ENCODE peak calls at places on chromosome 17, in seven cellular contexts. F, Z, E, S, K, N and I are unnamed samples.

GRCh38 chr17:10612957-10613744 is 44.0 kb downstream of the MYH3 start:
- DNase-seq in E (no peak), F (no peak), K (no peak), N (no peak), S (no peak), Z (no peak), I (no peak)

GRCh38 chr17:55436224-55437164 is 14.9 kb upstream of the MMD start:
- DNase-seq in S (no peak), N (peak), E (peak), Z (no peak), K (no peak), F (no peak), I (no peak)

GRCh38 chr17:74386397-74386796 is 19.1 kb downstream of the GPR142 start:
- DNase-seq in N (no peak), Z (no peak), F (no peak), E (no peak), K (peak), S (no peak), I (no peak)

GRCh38 chr17:63945851-63946439 is 13.8 kb upstream of the CD79B start:
- DNase-seq in N (no peak), F (no peak), K (no peak), Z (no peak), S (no peak), E (no peak), I (no peak)

GRCh38 chr17:5783851-5784250 is 199.5 kb upstream of the NLRP1 start:
- DNase-seq in S (no peak), K (no peak), E (no peak), F (no peak), Z (no peak), N (no peak), I (no peak)

GRCh38 chr17:1060991-1061390 is 64.1 kb downstream of the TIMM22 start:
- DNase-seq in E (no peak), S (no peak), F (peak), K (peak), Z (no peak), N (peak), I (peak)

GRCh38 chr17:46023783-46024388 is 24.8 kb downstream of the STH start:
- DNase-seq in Z (no peak), E (no peak), S (no peak), F (no peak), N (no peak), K (no peak), I (no peak)

GRCh38 chr17:72340836-72341235 is 220.0 kb downstream of the SOX9 start:
- DNase-seq in S (no peak), N (no peak), Z (no peak), F (no peak), E (no peak), K (no peak), I (no peak)

GRCh38 chr17:56913000-56913866 is 616 bp downstream of the TRIM25 start:
- DNase-seq in F (no peak), N (no peak), K (no peak), Z (peak), S (peak), E (no peak), I (no peak)

GRCh38 chr17:81393684-81394376 is 1.4 kb upstream of the BAHCC1 start:
- DNase-seq in F (peak), S (peak), N (peak), E (peak), Z (peak), K (peak), I (peak)

GRCh38 chr17:52201764-52202571 is 43.5 kb upstream of the CA10 start:
- DNase-seq in K (no peak), N (no peak), F (no peak), Z (no peak), E (no peak), S (peak), I (no peak)

GRCh38 chr17:77783991-77784820 is 174.3 kb upstream of the TNRC6C start:
- DNase-seq in S (no peak), F (no peak), Z (no peak), N (no peak), K (no peak), E (no peak), I (no peak)

GRCh38 chr17:19787733-19788357 is 39.7 kb upstream of the ALDH3A1 start:
- DNase-seq in N (peak), S (no peak), Z (no peak), E (peak), K (no peak), F (no peak), I (no peak)

GRCh38 chr17:66625321-66625767 is 209.6 kb upstream of the CACNG5 start:
- DNase-seq in N (peak), S (no peak), K (no peak), Z (peak), E (peak), F (no peak), I (no peak)

GRCh38 chr17:12665263-12666210 is at the start of gene MYOCD:
- DNase-seq in N (no peak), K (peak), S (peak), E (no peak), Z (peak), F (peak), I (no peak)

GRCh38 chr17:42531455-42532354 is 4.3 kb upstream of the NAGLU start:
- DNase-seq in K (no peak), Z (peak), F (no peak), N (peak), E (no peak), S (peak), I (no peak)

GRCh38 chr17:16107165-16107770 is 107.6 kb downstream of the TTC19 start:
- DNase-seq in F (no peak), K (no peak), S (no peak), E (no peak), Z (no peak), N (no peak), I (no peak)

GRCh38 chr17:15262291-15263205 is 2.6 kb downstream of the PMP22 start:
- DNase-seq in S (peak), K (no peak), Z (peak), F (peak), E (no peak), N (peak), I (no peak)

GRCh38 chr17:75476752-75477492 is 20.5 kb downstream of the TMEM94 start:
- DNase-seq in S (no peak), E (no peak), Z (no peak), N (no peak), F (no peak), K (no peak), I (no peak)

GRCh38 chr17:75475144-75475835 is 18.9 kb downstream of the TMEM94 start:
- DNase-seq in F (no peak), S (no peak), N (no peak), E (no peak), Z (no peak), K (peak), I (no peak)

GRCh38 chr17:75475851-75476250 is 19.4 kb downstream of the TMEM94 start:
- DNase-seq in N (no peak), F (no peak), Z (no peak), S (peak), E (no peak), K (no peak), I (no peak)

GRCh38 chr17:75477493-75477862 is 21.0 kb downstream of the TMEM94 start:
- DNase-seq in F (no peak), Z (no peak), K (no peak), S (no peak), E (no peak), N (no peak), I (no peak)

GRCh38 chr17:75476274-75476673 is 19.8 kb downstream of the TMEM94 start:
- DNase-seq in F (peak), S (peak), K (peak), Z (no peak), N (no peak), E (no peak), I (no peak)
- H3K27ac ChIP-seq in F (no peak), S (peak), K (no peak), Z (no peak), N (no peak), E (no peak), I (no peak)

GRCh38 chr17:59391026-59391425 is 59.6 kb downstream of the YPEL2 start:
- DNase-seq in S (no peak), K (no peak), E (no peak), F (no peak), Z (no peak), N (no peak), I (no peak)

GRCh38 chr17:59381716-59382570 is 50.5 kb downstream of the YPEL2 start:
- DNase-seq in N (no peak), E (no peak), S (no peak), Z (no peak), K (no peak), F (no peak), I (no peak)

GRCh38 chr17:59383893-59384292 is 52.4 kb downstream of the YPEL2 start:
- DNase-seq in K (no peak), E (no peak), S (no peak), N (no peak), Z (no peak), F (no peak), I (no peak)

GRCh38 chr17:59388070-59388556 is 56.7 kb downstream of the YPEL2 start:
- DNase-seq in F (no peak), Z (no peak), S (no peak), E (no peak), K (no peak), N (no peak), I (no peak)

DNA sequence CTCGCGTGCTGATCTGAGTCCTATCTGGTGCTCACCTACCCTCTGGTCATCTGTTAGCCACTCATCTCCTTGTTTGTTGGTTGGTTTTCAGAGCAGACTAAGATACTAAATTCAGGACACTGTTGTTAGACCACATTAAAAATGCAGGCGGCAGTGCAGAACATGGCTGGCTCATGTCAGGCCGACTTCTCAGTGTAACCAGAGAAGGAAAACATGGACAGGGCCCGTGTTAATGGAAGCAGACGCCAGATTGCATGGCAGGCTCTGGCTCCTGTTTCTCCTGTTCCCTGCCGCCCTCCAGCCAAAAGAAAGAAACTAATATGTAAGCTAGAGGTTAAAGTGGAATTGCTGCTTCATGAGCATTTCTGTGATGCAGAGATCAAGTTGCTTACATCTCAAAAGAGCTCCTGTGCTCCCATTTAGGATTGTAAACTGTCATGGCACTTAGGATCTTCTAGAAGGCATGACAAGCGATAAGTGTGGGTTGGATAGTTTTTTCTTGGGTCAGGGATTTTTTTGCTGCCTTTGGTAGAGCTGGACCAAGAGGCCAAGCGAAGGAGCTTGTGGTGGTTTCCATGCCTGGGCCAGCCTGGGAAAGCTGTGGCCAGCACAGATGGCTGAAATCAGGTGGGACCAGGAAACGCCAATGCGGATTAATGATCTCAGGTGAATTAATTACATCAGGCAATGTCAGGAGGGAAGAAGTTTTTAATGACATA is 56.1 kb downstream of the YPEL2 start:
- DNase-seq in E (no peak), N (no peak), K (no peak), F (no peak), S (no peak), Z (no peak), I (no peak)
- H3K27ac ChIP-seq in E (no peak), N (no peak), K (no peak), F (no peak), S (peak), Z (peak), I (no peak)

GRCh38 chr17:41428591-41429326 is 4.4 kb upstream of the KRT37 start:
- DNase-seq in E (no peak), Z (no peak), N (no peak), K (no peak), S (no peak), F (no peak), I (no peak)

GRCh38 chr17:41424111-41424635 is at the start of gene KRT37:
- DNase-seq in K (no peak), Z (no peak), S (no peak), E (no peak), N (no peak), F (no peak), I (no peak)

GRCh38 chr17:41434313-41434895 is 6.4 kb downstream of the KRT38 start:
- DNase-seq in S (peak), F (no peak), Z (no peak), E (no peak), N (no peak), K (no peak), I (no peak)

DNA sequence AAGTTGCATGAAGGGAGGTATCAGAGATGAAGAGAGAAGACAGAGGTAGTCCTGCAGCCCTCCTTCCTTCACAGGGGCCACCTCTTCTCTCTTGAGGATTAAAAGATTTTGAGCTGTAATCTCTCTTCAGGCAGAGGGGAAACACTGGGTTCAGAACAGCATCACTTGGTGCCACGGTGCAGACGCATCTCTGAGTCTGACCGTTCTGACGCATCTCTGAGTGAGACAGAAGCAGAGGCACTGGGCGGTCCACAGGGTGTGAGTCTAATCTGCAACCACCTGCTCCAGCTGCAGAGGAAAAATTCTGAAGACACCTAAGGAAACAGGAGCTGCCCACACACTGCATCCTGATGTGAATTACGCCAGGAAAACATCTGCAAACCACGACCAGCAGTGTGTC is 5.3 kb upstream of the KRT37 start:
- DNase-seq in F (no peak), E (no peak), Z (no peak), K (no peak), S (no peak), N (no peak), I (no peak)
- H3K27ac ChIP-seq in F (no peak), E (no peak), Z (no peak), K (no peak), S (no peak), N (no peak), I (no peak)

DNA sequence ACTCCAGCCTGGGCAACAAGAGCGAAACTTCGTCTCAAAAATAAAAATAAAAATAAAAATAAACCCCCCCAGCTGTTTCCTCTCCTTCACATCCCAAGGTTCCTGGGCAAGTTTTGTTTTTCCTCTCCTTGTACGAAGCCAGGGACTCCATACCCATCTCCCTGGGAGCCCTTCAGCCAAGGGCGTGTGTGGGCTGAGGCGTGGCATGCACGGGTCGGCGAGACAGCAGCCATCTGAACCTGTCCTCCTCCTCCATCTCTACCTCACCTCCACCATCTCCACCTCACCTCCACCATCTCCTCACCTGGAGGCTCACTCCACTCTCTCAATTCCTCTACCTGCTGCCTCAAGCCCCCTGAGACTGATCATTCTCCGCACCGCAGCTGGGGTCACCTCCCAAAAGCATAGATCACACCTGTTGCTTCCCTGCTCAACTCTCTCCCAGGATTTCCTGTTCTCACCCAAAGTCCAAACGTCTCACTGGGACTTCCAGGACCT is 16.9 kb downstream of the AANAT start:
- DNase-seq in Z (no peak), N (peak), E (no peak), K (no peak), S (no peak), F (no peak), I (no peak)
- H3K27ac ChIP-seq in Z (peak), N (no peak), E (no peak), K (no peak), S (no peak), F (no peak), I (no peak)

GRCh38 chr17:58332720-58333395 is 4.3 kb upstream of the TSPOAP1 start:
- DNase-seq in K (no peak), E (no peak), Z (no peak), S (no peak), F (no peak), N (no peak), I (no peak)

GRCh38 chr17:58334661-58335060 is 6.1 kb upstream of the TSPOAP1 start:
- DNase-seq in Z (no peak), F (no peak), K (no peak), S (no peak), E (no peak), N (no peak), I (no peak)

GRCh38 chr17:58331815-58332719 is 3.5 kb upstream of the TSPOAP1 start:
- DNase-seq in N (no peak), S (no peak), F (no peak), E (no peak), Z (no peak), K (no peak), I (no peak)

GRCh38 chr17:58335061-58335731 is 6.6 kb upstream of the TSPOAP1 start:
- DNase-seq in E (no peak), F (no peak), N (no peak), K (no peak), S (no peak), Z (no peak), I (no peak)

DNA sequence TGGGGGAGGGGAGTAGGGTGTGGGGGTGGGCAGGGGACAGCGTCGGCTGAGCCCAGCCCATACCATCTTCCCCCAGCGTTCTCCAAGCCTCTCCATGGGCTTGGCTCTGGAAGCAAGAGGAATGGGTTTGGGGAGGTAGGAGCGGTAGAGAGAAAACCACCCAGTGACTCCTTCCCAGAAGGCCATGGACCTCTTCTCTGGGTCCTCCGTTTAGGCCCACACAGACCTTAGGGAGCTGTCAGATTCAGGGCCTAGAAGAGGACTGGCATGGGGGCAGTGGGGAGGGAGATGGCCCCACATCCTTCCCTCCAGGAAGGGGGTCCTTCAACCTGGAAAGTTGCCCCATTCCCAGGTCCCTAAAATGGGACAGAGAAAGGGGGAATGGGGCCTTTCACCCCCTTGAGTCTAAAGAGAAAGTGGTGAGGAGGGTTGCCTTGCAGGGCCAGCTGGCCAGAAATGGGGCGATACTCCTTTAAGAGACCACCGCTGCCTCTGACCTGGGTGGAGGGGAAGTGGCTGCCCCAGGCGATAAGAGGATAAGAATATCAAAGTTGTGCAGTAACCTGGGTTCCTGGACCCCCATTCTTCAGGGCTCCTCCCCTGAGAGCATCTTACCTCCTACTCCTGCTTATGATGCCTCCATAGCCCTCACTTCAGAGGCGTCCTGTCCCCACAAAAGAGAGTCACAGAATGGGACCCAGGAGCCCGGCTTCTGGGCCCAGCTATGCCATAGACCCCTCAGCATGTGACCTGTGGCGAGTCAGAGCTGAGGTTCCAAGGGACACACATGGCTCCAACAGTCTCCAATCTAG is 5.0 kb upstream of the TSPOAP1 start:
- DNase-seq in F (no peak), Z (no peak), N (no peak), E (no peak), K (no peak), S (no peak), I (no peak)
- H3K27ac ChIP-seq in F (no peak), Z (no peak), N (no peak), E (no peak), K (no peak), S (no peak), I (no peak)

DNA sequence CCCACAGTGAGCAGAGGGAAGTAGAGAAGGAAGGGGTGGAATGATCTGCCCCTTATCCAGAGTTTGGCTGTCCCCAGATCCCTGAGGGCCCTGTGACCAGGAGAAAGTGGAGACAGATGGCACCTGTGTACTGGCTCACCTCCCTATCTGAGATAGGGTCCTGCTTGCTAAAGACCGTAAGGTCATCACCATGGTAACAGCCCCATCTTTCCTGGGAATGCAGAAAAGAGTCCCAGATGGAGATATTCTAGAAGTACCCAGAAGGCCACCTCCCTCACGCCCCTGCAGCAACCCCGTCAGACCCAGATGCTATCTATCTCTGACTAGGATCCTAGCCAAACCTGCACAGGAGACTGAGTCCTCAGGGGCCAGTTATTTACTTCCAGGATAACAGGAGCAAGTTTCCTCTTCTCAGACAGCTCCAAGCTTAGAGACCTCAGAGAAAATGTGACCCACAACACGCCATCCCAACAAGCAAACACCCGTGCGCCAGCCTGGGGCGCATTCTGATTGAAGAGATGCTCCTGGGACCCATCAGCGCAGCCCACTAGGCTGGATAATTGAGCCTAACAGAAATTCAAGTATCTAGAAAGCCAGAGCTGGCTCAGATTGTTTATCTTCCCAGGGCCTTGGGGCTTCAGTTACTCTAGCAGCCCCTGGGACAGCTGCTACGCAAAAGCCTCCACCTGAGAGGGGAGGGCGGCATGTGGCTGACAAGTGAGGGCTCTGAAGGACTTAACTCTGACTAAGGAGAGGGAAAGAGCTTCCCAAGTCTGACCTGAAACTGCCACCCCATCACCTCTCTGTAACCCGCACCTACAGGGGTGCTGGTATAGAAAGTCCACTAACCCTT is 1.9 kb downstream of the ORMDL3 start:
- DNase-seq in S (no peak), N (no peak), Z (peak), K (no peak), F (no peak), E (no peak), I (no peak)
- H3K27ac ChIP-seq in S (no peak), N (no peak), Z (no peak), K (no peak), F (no peak), E (no peak), I (no peak)